ENCODE peak calls at places on chromosomes 1 and 21, in eight cellular contexts. One of them, this sample, is unnamed.

GRCh38 chr1:90394247-90394646 is 322.9 kb downstream of the BARHL2 start:
- DNase-seq in left lung: no peak
- DNase-seq in DND-41: no peak
- DNase-seq in heart right ventricle: no peak
- DNase-seq in lower lobe of right lung: peak; percentile 76
- DNase-seq in cardiac muscle cell: peak; percentile 18
- DNase-seq in CD8-positive, alpha-beta memory T cell: no peak
- DNase-seq in Karpas-422: no peak
- DNase-seq in this sample: no peak

GRCh38 chr1:225772323-225772768 is 5.3 kb upstream of the SRP9 start:
- DNase-seq in cardiac muscle cell: peak; percentile 93
- DNase-seq in lower lobe of right lung: peak; percentile 86
- DNase-seq in left lung: no peak
- DNase-seq in CD8-positive, alpha-beta memory T cell: no peak
- DNase-seq in heart right ventricle: peak; percentile 72
- DNase-seq in DND-41: peak; percentile 33
- DNase-seq in Karpas-422: peak; percentile 75
- DNase-seq in this sample: no peak

GRCh38 chr1:174116042-174116441 is 43.3 kb upstream of the RABGAP1L start:
- DNase-seq in DND-41: no peak
- DNase-seq in CD8-positive, alpha-beta memory T cell: no peak
- DNase-seq in left lung: no peak
- DNase-seq in Karpas-422: no peak
- DNase-seq in heart right ventricle: no peak
- DNase-seq in lower lobe of right lung: no peak
- DNase-seq in cardiac muscle cell: peak; percentile 64
- DNase-seq in this sample: no peak

GRCh38 chr1:1348420-1349255 is 580 bp downstream of the DVL1 start:
- DNase-seq in cardiac muscle cell: peak; percentile 54
- DNase-seq in heart right ventricle: no peak
- DNase-seq in DND-41: no peak
- DNase-seq in Karpas-422: peak; percentile 55
- DNase-seq in CD8-positive, alpha-beta memory T cell: no peak
- DNase-seq in lower lobe of right lung: peak; percentile 75
- DNase-seq in left lung: peak; percentile 85
- DNase-seq in this sample: no peak

GRCh38 chr1:215476541-215476940 is 90.6 kb upstream of the KCTD3 start:
- DNase-seq in Karpas-422: no peak
- DNase-seq in left lung: no peak
- DNase-seq in CD8-positive, alpha-beta memory T cell: no peak
- DNase-seq in heart right ventricle: no peak
- DNase-seq in lower lobe of right lung: no peak
- DNase-seq in cardiac muscle cell: no peak
- DNase-seq in DND-41: no peak
- DNase-seq in this sample: no peak

GRCh38 chr1:43270421-43271095 is 775 bp downstream of the TMEM125 start:
- DNase-seq in DND-41: no peak
- DNase-seq in cardiac muscle cell: peak; percentile 9
- DNase-seq in lower lobe of right lung: peak; percentile 93
- DNase-seq in CD8-positive, alpha-beta memory T cell: no peak
- DNase-seq in left lung: peak; percentile 90
- DNase-seq in heart right ventricle: no peak
- DNase-seq in Karpas-422: no peak
- DNase-seq in this sample: no peak

GRCh38 chr1:187114788-187115187 is 286.0 kb downstream of the PLA2G4A start:
- DNase-seq in CD8-positive, alpha-beta memory T cell: no peak
- DNase-seq in Karpas-422: no peak
- DNase-seq in DND-41: no peak
- DNase-seq in left lung: no peak
- DNase-seq in cardiac muscle cell: no peak
- DNase-seq in heart right ventricle: no peak
- DNase-seq in lower lobe of right lung: no peak
- DNase-seq in this sample: no peak

GRCh38 chr1:32112800-32113375 is 5.0 kb downstream of the KPNA6 start:
- DNase-seq in Karpas-422: no peak
- DNase-seq in DND-41: no peak
- DNase-seq in heart right ventricle: no peak
- DNase-seq in CD8-positive, alpha-beta memory T cell: no peak
- DNase-seq in left lung: no peak
- DNase-seq in cardiac muscle cell: no peak
- DNase-seq in lower lobe of right lung: no peak
- DNase-seq in this sample: no peak

GRCh38 chr1:156860113-156860638 is 489 bp upstream of the NTRK1 start:
- DNase-seq in cardiac muscle cell: peak; percentile 54
- DNase-seq in Karpas-422: peak; percentile 44
- DNase-seq in heart right ventricle: peak; percentile 61
- DNase-seq in left lung: no peak
- DNase-seq in lower lobe of right lung: no peak
- DNase-seq in CD8-positive, alpha-beta memory T cell: peak; percentile 49
- DNase-seq in DND-41: peak; percentile 10
- DNase-seq in this sample: peak; percentile 20

GRCh38 chr1:119006406-119007279 is 18.5 kb upstream of the TBX15 start:
- DNase-seq in heart right ventricle: no peak
- DNase-seq in left lung: no peak
- DNase-seq in cardiac muscle cell: peak; percentile 26
- DNase-seq in CD8-positive, alpha-beta memory T cell: no peak
- DNase-seq in DND-41: no peak
- DNase-seq in Karpas-422: no peak
- DNase-seq in lower lobe of right lung: no peak
- DNase-seq in this sample: no peak

GRCh38 chr1:103142466-103142865 is 34.1 kb upstream of the COL11A1 start:
- DNase-seq in cardiac muscle cell: no peak
- DNase-seq in Karpas-422: no peak
- DNase-seq in CD8-positive, alpha-beta memory T cell: no peak
- DNase-seq in left lung: no peak
- DNase-seq in DND-41: no peak
- DNase-seq in heart right ventricle: no peak
- DNase-seq in lower lobe of right lung: no peak
- DNase-seq in this sample: no peak

GRCh38 chr1:231420299-231420958 is 1.7 kb downstream of the EGLN1 start:
- DNase-seq in DND-41: no peak
- DNase-seq in lower lobe of right lung: no peak
- DNase-seq in CD8-positive, alpha-beta memory T cell: no peak
- DNase-seq in Karpas-422: peak; percentile 71
- DNase-seq in cardiac muscle cell: peak; percentile 42
- DNase-seq in heart right ventricle: no peak
- DNase-seq in left lung: no peak
- DNase-seq in this sample: no peak

GRCh38 chr1:160645386-160646063 is 1.3 kb downstream of the SLAMF1 start:
- DNase-seq in lower lobe of right lung: no peak
- DNase-seq in left lung: no peak
- DNase-seq in CD8-positive, alpha-beta memory T cell: no peak
- DNase-seq in DND-41: no peak
- DNase-seq in cardiac muscle cell: no peak
- DNase-seq in heart right ventricle: no peak
- DNase-seq in Karpas-422: no peak
- DNase-seq in this sample: no peak

GRCh38 chr21:26962516-26963305 is 4.2 kb downstream of the ADAMTS5 start:
- DNase-seq in cardiac muscle cell: peak; percentile 35
- DNase-seq in DND-41: no peak
- DNase-seq in Karpas-422: no peak
- DNase-seq in heart right ventricle: no peak
- DNase-seq in lower lobe of right lung: no peak
- DNase-seq in CD8-positive, alpha-beta memory T cell: no peak
- DNase-seq in left lung: no peak
- DNase-seq in this sample: no peak

GRCh38 chr21:34282223-34282622 is 81.6 kb upstream of the KCNE2 start:
- DNase-seq in lower lobe of right lung: no peak
- DNase-seq in left lung: no peak
- DNase-seq in cardiac muscle cell: no peak
- DNase-seq in DND-41: no peak
- DNase-seq in CD8-positive, alpha-beta memory T cell: no peak
- DNase-seq in Karpas-422: no peak
- DNase-seq in heart right ventricle: no peak
- DNase-seq in this sample: no peak

GRCh38 chr1:242546849-242547724 is 22.6 kb upstream of the PLD5 start:
- DNase-seq in left lung: no peak
- DNase-seq in CD8-positive, alpha-beta memory T cell: no peak
- DNase-seq in Karpas-422: no peak
- DNase-seq in lower lobe of right lung: no peak
- DNase-seq in cardiac muscle cell: no peak
- DNase-seq in DND-41: no peak
- DNase-seq in heart right ventricle: no peak
- DNase-seq in this sample: no peak

GRCh38 chr21:17051054-17051453 is 461.8 kb upstream of the CXADR start:
- DNase-seq in cardiac muscle cell: peak; percentile 1
- DNase-seq in DND-41: no peak
- DNase-seq in Karpas-422: no peak
- DNase-seq in left lung: no peak
- DNase-seq in CD8-positive, alpha-beta memory T cell: no peak
- DNase-seq in heart right ventricle: no peak
- DNase-seq in lower lobe of right lung: no peak
- DNase-seq in this sample: no peak

GRCh38 chr1:22639286-22639685 is 2.9 kb downstream of the C1QA start:
- DNase-seq in lower lobe of right lung: no peak
- DNase-seq in Karpas-422: peak; percentile 63
- DNase-seq in left lung: no peak
- DNase-seq in CD8-positive, alpha-beta memory T cell: no peak
- DNase-seq in heart right ventricle: no peak
- DNase-seq in DND-41: no peak
- DNase-seq in cardiac muscle cell: peak; percentile 33
- DNase-seq in this sample: no peak

GRCh38 chr1:14522331-14523241 is 75.9 kb upstream of the KAZN start:
- DNase-seq in DND-41: no peak
- DNase-seq in CD8-positive, alpha-beta memory T cell: no peak
- DNase-seq in left lung: no peak
- DNase-seq in cardiac muscle cell: peak; percentile 93
- DNase-seq in lower lobe of right lung: no peak
- DNase-seq in Karpas-422: no peak
- DNase-seq in heart right ventricle: peak; percentile 17
- DNase-seq in this sample: no peak

GRCh38 chr1:30844631-30845030 is 63.9 kb downstream of the SDC3 start:
- DNase-seq in DND-41: no peak
- DNase-seq in cardiac muscle cell: no peak
- DNase-seq in CD8-positive, alpha-beta memory T cell: no peak
- DNase-seq in heart right ventricle: no peak
- DNase-seq in lower lobe of right lung: no peak
- DNase-seq in left lung: no peak
- DNase-seq in Karpas-422: no peak
- DNase-seq in this sample: no peak

GRCh38 chr1:10973956-10974881 is 38.2 kb upstream of the TARDBP start:
- DNase-seq in Karpas-422: no peak
- DNase-seq in heart right ventricle: no peak
- DNase-seq in CD8-positive, alpha-beta memory T cell: no peak
- DNase-seq in cardiac muscle cell: no peak
- DNase-seq in DND-41: no peak
- DNase-seq in lower lobe of right lung: no peak
- DNase-seq in left lung: peak; percentile 35
- DNase-seq in this sample: no peak

GRCh38 chr1:10979483-10979920 is 33.0 kb upstream of the TARDBP start:
- DNase-seq in lower lobe of right lung: no peak
- DNase-seq in cardiac muscle cell: peak; percentile 64
- DNase-seq in heart right ventricle: no peak
- DNase-seq in CD8-positive, alpha-beta memory T cell: no peak
- DNase-seq in Karpas-422: no peak
- DNase-seq in left lung: no peak
- DNase-seq in DND-41: no peak
- DNase-seq in this sample: no peak

GRCh38 chr1:10973552-10973951 is 38.9 kb upstream of the TARDBP start:
- DNase-seq in CD8-positive, alpha-beta memory T cell: no peak
- DNase-seq in cardiac muscle cell: peak; percentile 70
- DNase-seq in heart right ventricle: peak; percentile 52
- DNase-seq in Karpas-422: no peak
- DNase-seq in DND-41: peak; percentile 66
- DNase-seq in lower lobe of right lung: no peak
- DNase-seq in left lung: peak; percentile 61
- DNase-seq in this sample: no peak

GRCh38 chr1:10978719-10979118 is 33.7 kb upstream of the TARDBP start:
- DNase-seq in Karpas-422: no peak
- DNase-seq in CD8-positive, alpha-beta memory T cell: no peak
- DNase-seq in left lung: no peak
- DNase-seq in DND-41: no peak
- DNase-seq in cardiac muscle cell: no peak
- DNase-seq in heart right ventricle: no peak
- DNase-seq in lower lobe of right lung: no peak
- DNase-seq in this sample: no peak

GRCh38 chr1:10975567-10976326 is 36.7 kb upstream of the TARDBP start:
- DNase-seq in cardiac muscle cell: peak; percentile 70
- DNase-seq in left lung: no peak
- DNase-seq in CD8-positive, alpha-beta memory T cell: no peak
- DNase-seq in heart right ventricle: no peak
- DNase-seq in lower lobe of right lung: no peak
- DNase-seq in DND-41: no peak
- DNase-seq in Karpas-422: no peak
- DNase-seq in this sample: no peak
- H3K27ac ChIP-seq in cardiac muscle cell: no peak overlapping the region
- H3K27ac ChIP-seq in left lung: no peak overlapping the region
- H3K27ac ChIP-seq in CD8-positive, alpha-beta memory T cell: no peak overlapping the region
- H3K27ac ChIP-seq in heart right ventricle: peak overlapping the region; percentile 46
- H3K27ac ChIP-seq in lower lobe of right lung: no peak overlapping the region
- H3K27ac ChIP-seq in DND-41: no peak overlapping the region
- H3K27ac ChIP-seq in Karpas-422: no peak overlapping the region
- H3K27ac ChIP-seq in this sample: no peak overlapping the region

GRCh38 chr21:22965455-22966125 is 1967.4 kb downstream of the NCAM2 start:
- DNase-seq in DND-41: no peak
- DNase-seq in heart right ventricle: no peak
- DNase-seq in cardiac muscle cell: no peak
- DNase-seq in left lung: no peak
- DNase-seq in CD8-positive, alpha-beta memory T cell: no peak
- DNase-seq in Karpas-422: no peak
- DNase-seq in lower lobe of right lung: no peak
- DNase-seq in this sample: no peak
- H3K27ac ChIP-seq in DND-41: no peak overlapping the region
- H3K27ac ChIP-seq in heart right ventricle: no peak overlapping the region
- H3K27ac ChIP-seq in cardiac muscle cell: no peak overlapping the region
- H3K27ac ChIP-seq in left lung: no peak overlapping the region
- H3K27ac ChIP-seq in CD8-positive, alpha-beta memory T cell: no peak overlapping the region
- H3K27ac ChIP-seq in Karpas-422: no peak overlapping the region
- H3K27ac ChIP-seq in lower lobe of right lung: no peak overlapping the region
- H3K27ac ChIP-seq in this sample: no peak overlapping the region

DNA sequence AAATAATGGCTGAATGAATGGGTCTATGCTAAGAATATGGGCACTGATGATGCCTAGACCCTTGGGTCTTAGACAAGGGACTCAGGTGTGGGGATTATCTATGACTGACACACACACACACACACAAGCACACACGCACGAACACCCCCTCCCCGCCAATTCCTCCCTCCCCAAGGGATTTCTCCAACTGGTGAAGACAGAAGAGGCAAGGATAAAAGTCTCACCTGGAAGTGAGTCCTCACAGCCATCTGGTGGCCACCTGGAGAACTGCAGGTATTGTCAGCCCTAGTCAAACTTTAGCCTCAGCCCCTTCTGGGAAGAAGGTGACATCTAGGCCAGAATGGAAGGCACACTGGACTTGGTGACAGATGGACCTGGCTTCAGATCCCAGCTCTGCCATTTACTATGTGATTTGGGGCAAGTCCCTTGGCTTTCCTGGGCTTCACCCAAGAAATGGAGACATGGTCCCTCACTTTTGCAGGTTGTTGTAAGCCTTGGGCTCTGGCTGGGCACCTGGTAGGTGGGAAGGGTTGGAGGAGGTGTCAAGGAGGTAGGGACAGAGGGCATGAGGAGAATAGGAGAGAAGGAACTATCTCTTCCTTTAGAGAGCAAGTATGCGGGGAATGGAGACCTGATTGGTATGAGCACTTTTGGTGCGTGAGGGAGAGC is 4.0 kb upstream of the GPR3 start:
- DNase-seq in DND-41: peak; percentile 71
- DNase-seq in heart right ventricle: peak; percentile 68
- DNase-seq in lower lobe of right lung: peak; percentile 81
- DNase-seq in left lung: no peak
- DNase-seq in CD8-positive, alpha-beta memory T cell: peak; percentile 64
- DNase-seq in cardiac muscle cell: peak; percentile 49
- DNase-seq in Karpas-422: peak; percentile 83
- DNase-seq in this sample: peak; percentile 55
- H3K27ac ChIP-seq in DND-41: no peak overlapping the region
- H3K27ac ChIP-seq in heart right ventricle: no peak overlapping the region
- H3K27ac ChIP-seq in lower lobe of right lung: no peak overlapping the region
- H3K27ac ChIP-seq in left lung: no peak overlapping the region
- H3K27ac ChIP-seq in CD8-positive, alpha-beta memory T cell: no peak overlapping the region
- H3K27ac ChIP-seq in cardiac muscle cell: no peak overlapping the region
- H3K27ac ChIP-seq in Karpas-422: no peak overlapping the region
- H3K27ac ChIP-seq in this sample: no peak overlapping the region

GRCh38 chr1:183576537-183576936 is 13.7 kb downstream of the NCF2 start:
- DNase-seq in lower lobe of right lung: no peak
- DNase-seq in Karpas-422: no peak
- DNase-seq in heart right ventricle: peak; percentile 47
- DNase-seq in left lung: no peak
- DNase-seq in CD8-positive, alpha-beta memory T cell: no peak
- DNase-seq in cardiac muscle cell: no peak
- DNase-seq in DND-41: no peak
- DNase-seq in this sample: no peak
- H3K27ac ChIP-seq in lower lobe of right lung: no peak overlapping the region
- H3K27ac ChIP-seq in Karpas-422: no peak overlapping the region
- H3K27ac ChIP-seq in heart right ventricle: peak overlapping the region; percentile 66
- H3K27ac ChIP-seq in left lung: no peak overlapping the region
- H3K27ac ChIP-seq in CD8-positive, alpha-beta memory T cell: no peak overlapping the region
- H3K27ac ChIP-seq in cardiac muscle cell: peak overlapping the region; percentile 45
- H3K27ac ChIP-seq in DND-41: no peak overlapping the region
- H3K27ac ChIP-seq in this sample: no peak overlapping the region

This sample was measured in effector memory CD4-positive, alpha-beta T cell.